ENCODE peak calls at places on chromosomes 4 and X, in seven cellular contexts. U is neural crest cell; E is activated CD8-positive, alpha-beta T cell treated with anti-CD3 and anti-CD28 coated beads for 36 hours; B is Right ventricle myocardium inferior; V is colonic mucosa; M is left ventricle myocardium superior; P is mucosa of gallbladder. H is an unnamed sample.

GRCh38 chrX:153533041-153533565 is 15.7 kb downstream of the ATP2B3 start:
- DNase-seq in U (no peak), E (no peak), B (no peak), V (no peak), M (no peak), P (no peak), H (no peak)

GRCh38 chr4:113633467-113633866 is 128.1 kb downstream of the CAMK2D start:
- DNase-seq in U (no peak), E (no peak), B (no peak), V (no peak), M (peak), P (no peak), H (no peak)

GRCh38 chr4:15117270-15117946 is 115.1 kb downstream of the CPEB2 start:
- DNase-seq in U (no peak), E (no peak), B (no peak), V (no peak), M (no peak), P (no peak), H (no peak)

GRCh38 chr4:76704133-76704881 is 193.6 kb downstream of the SOWAHB start:
- DNase-seq in U (no peak), E (no peak), B (no peak), V (peak), M (no peak), P (peak), H (no peak)

GRCh38 chr4:176385601-176386000 is 65.8 kb downstream of the SPCS3 start:
- DNase-seq in U (no peak), E (no peak), B (no peak), V (no peak), M (no peak), P (no peak), H (no peak)

GRCh38 chrX:15310117-15310516 is 5.3 kb downstream of the ASB11 start:
- DNase-seq in U (no peak), E (no peak), B (no peak), V (no peak), M (no peak), P (peak), H (no peak)

GRCh38 chrX:154374361-154375155 is at the start of gene FLNA:
- DNase-seq in U (no peak), E (peak), B (peak), V (no peak), M (peak), P (no peak), H (peak)

GRCh38 chr4:106628616-106629606 is 260.3 kb upstream of the GIMD1 start:
- DNase-seq in U (no peak), E (no peak), B (no peak), V (no peak), M (no peak), P (no peak), H (no peak)

GRCh38 chr4:29046166-29046565 is 1674.0 kb upstream of the PCDH7 start:
- DNase-seq in U (no peak), E (no peak), B (no peak), V (no peak), M (no peak), P (no peak), H (no peak)

GRCh38 chr4:185535818-185536729 is 767 bp upstream of the PDLIM3 start:
- DNase-seq in U (no peak), E (no peak), B (peak), V (no peak), M (peak), P (peak), H (no peak)

GRCh38 chr4:81506731-81507130 is 35.0 kb upstream of the RASGEF1B start:
- DNase-seq in U (no peak), E (peak), B (no peak), V (no peak), M (no peak), P (no peak), H (peak)